ENCODE peak calls at places on chromosomes 4 and X, in ten cellular contexts. A, T, D, N, C, X, O, L, P and Q are unnamed samples.
A peak's percentile ranks its signal among the peaks of the same experiment; 100 is the strongest.

GRCh38 chr4:139833131-139833930 is 167.7 kb downstream of the MGST2 start:
- DNase-seq in A (no peak), T (no peak), D (no peak), N (no peak), C (no peak), X (no peak), O (no peak), L (no peak), P (no peak), Q (no peak)

GRCh38 chrX:70172226-70172625 is 5.1 kb upstream of the DGAT2L6 start:
- DNase-seq in A (no peak), T (no peak), D (peak; percentile 74), N (no peak), C (no peak), X (no peak), O (no peak), L (no peak), P (peak; percentile 29), Q (no peak)

GRCh38 chr4:9942921-9943600 is 78.2 kb downstream of the SLC2A9 start:
- DNase-seq in A (no peak), T (no peak), D (no peak), N (no peak), C (no peak), X (no peak), O (no peak), L (no peak), P (no peak), Q (no peak)

GRCh38 chrX:12975999-12976558 is 1.2 kb downstream of the TMSB4X start:
- DNase-seq in A (no peak), T (no peak), D (peak; percentile 56), N (peak; percentile 43), C (peak; percentile 65), X (peak; percentile 80), O (peak; percentile 40), L (peak; percentile 75), P (peak; percentile 54), Q (no peak)

GRCh38 chr4:109730294-109731051 is 603 bp upstream of the PLA2G12A start:
- DNase-seq in A (peak; percentile 82), T (peak; percentile 75), D (peak; percentile 39), N (no peak), C (peak; percentile 59), X (peak; percentile 72), O (no peak), L (peak; percentile 77), P (peak; percentile 59), Q (peak; percentile 46)

GRCh38 chr4:176534566-176534965 is 214.8 kb downstream of the SPCS3 start:
- DNase-seq in A (no peak), T (no peak), D (no peak), N (no peak), C (no peak), X (no peak), O (no peak), L (no peak), P (peak; percentile 91), Q (no peak)

GRCh38 chr4:121693450-121693849 is 3.3 kb downstream of the ANXA5 start:
- DNase-seq in A (no peak), T (no peak), D (no peak), N (no peak), C (no peak), X (no peak), O (no peak), L (no peak), P (peak; percentile 53), Q (no peak)

GRCh38 chr4:37446016-37446415 is 201.5 kb downstream of the NWD2 start:
- DNase-seq in A (no peak), T (no peak), D (no peak), N (no peak), C (no peak), X (no peak), O (no peak), L (no peak), P (peak; percentile 65), Q (no peak)

GRCh38 chr4:126954537-126955291 is 678.0 kb upstream of the INTU start:
- DNase-seq in A (no peak), T (no peak), D (peak; percentile 40), N (no peak), C (no peak), X (peak; percentile 54), O (no peak), L (no peak), P (no peak), Q (no peak)

GRCh38 chrX:153970398-153971123 is 1.1 kb downstream of the HCFC1 start:
- DNase-seq in A (peak; percentile 82), T (no peak), D (peak; percentile 88), N (peak; percentile 73), C (peak; percentile 52), X (peak; percentile 73), O (peak; percentile 47), L (no peak), P (peak; percentile 82), Q (peak; percentile 52)
- H3K4me1 ChIP-seq in A (peaks cover 49% of the 10 kb centered on the region), T (peaks cover 45% of the 10 kb centered on the region), D (peaks cover 20% of the 10 kb centered on the region), N (peaks cover 14% of the 10 kb centered on the region), C (peaks cover 59% of the 10 kb centered on the region), X (peaks cover 21% of the 10 kb centered on the region), O (peaks cover 55% of the 10 kb centered on the region), L (peaks cover 46% of the 10 kb centered on the region), P (peaks cover 21% of the 10 kb centered on the region), Q (no peaks in the 10 kb centered on the region)

GRCh38 chrX:143571521-143571920 is 54.2 kb upstream of the SPANXN3 start:
- DNase-seq in A (no peak), T (no peak), D (no peak), N (no peak), C (no peak), X (no peak), O (no peak), L (no peak), P (no peak), Q (no peak)

GRCh38 chrX:143568467-143568866 is 51.2 kb upstream of the SPANXN3 start:
- DNase-seq in A (no peak), T (no peak), D (no peak), N (no peak), C (no peak), X (no peak), O (no peak), L (no peak), P (no peak), Q (no peak)

GRCh38 chrX:143570747-143571146 is 53.5 kb upstream of the SPANXN3 start:
- DNase-seq in A (no peak), T (no peak), D (no peak), N (no peak), C (no peak), X (no peak), O (no peak), L (no peak), P (no peak), Q (no peak)
- H3K27me3 ChIP-seq in A (no peaks in the 10 kb centered on the region), T (no peaks in the 10 kb centered on the region), D (no peaks in the 10 kb centered on the region), N (no peaks in the 10 kb centered on the region), C (no peaks in the 10 kb centered on the region), X (no peaks in the 10 kb centered on the region), O (no peaks in the 10 kb centered on the region), L (no peaks in the 10 kb centered on the region), P (no peaks in the 10 kb centered on the region), Q (no peaks in the 10 kb centered on the region)

GRCh38 chrX:48071064-48071985 is at the start of gene ZNF630:
- DNase-seq in A (peak; percentile 88), T (peak; percentile 70), D (no peak), N (peak; percentile 77), C (peak; percentile 80), X (peak; percentile 79), O (peak; percentile 77), L (peak; percentile 87), P (peak; percentile 68), Q (peak; percentile 86)

GRCh38 chrX:48068096-48068887 is 3.1 kb downstream of the ZNF630 start:
- DNase-seq in A (no peak), T (no peak), D (no peak), N (no peak), C (no peak), X (no peak), O (no peak), L (no peak), P (no peak), Q (no peak)

GRCh38 chrX:48076343-48076742 is 4.9 kb upstream of the ZNF630 start:
- DNase-seq in A (no peak), T (no peak), D (no peak), N (no peak), C (no peak), X (no peak), O (no peak), L (no peak), P (no peak), Q (no peak)

DNA sequence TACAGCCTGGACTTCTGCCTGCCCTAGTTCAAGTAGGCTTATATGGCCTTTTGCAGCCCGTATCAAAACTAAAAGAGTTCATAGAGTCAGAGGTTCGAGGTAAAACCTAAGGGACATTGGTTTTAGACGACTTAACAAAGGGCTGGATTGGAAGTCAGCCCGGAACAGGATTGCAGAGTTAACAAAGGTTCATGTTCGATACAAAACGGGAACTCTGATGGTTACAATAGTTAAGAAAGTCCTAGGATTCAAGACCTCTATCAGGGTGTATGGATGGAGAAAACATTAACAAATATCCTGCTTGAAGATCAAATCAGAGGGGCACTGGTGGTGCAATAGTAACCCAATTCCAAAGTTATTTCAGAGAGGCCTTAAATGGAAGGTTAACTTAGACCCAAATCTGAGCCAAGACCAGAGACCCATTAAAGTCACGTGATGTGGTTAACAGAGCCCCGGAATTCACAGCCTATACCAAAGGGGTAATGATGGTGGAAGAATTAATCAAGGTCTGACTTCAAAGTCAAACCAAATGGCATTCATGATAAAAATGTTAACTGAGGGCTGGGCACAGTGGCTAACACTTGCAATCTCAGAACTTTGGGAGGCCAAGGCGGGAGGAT is 656 bp upstream of the ZNF630 start:
- DNase-seq in A (no peak), T (no peak), D (no peak), N (no peak), C (no peak), X (no peak), O (no peak), L (no peak), P (no peak), Q (no peak)
- H3K4me3 ChIP-seq in A (peak overlapping the region; percentile 58), T (peak overlapping the region; percentile 50), D (no peak overlapping the region), N (peak overlapping the region; percentile 62), C (peak overlapping the region; percentile 58), X (peak overlapping the region; percentile 55), O (no peak overlapping the region), L (peak overlapping the region; percentile 58), P (no peak overlapping the region), Q (peak overlapping the region; percentile 71)

GRCh38 chr4:2820216-2820982 is 23.2 kb upstream of the ADD1 start:
- DNase-seq in A (no peak), T (no peak), D (no peak), N (no peak), C (no peak), X (no peak), O (no peak), L (no peak), P (no peak), Q (peak; percentile 52)
- H3K4me1 ChIP-seq in A (peaks cover 15% of the 10 kb centered on the region), T (peaks cover 5% of the 10 kb centered on the region), D (no peaks in the 10 kb centered on the region), N (peaks cover 7% of the 10 kb centered on the region), C (peaks cover 48% of the 10 kb centered on the region), X (no peaks in the 10 kb centered on the region), O (peaks cover 19% of the 10 kb centered on the region), L (peaks cover 22% of the 10 kb centered on the region), P (peaks cover 3% of the 10 kb centered on the region), Q (peaks cover 14% of the 10 kb centered on the region)

GRCh38 chr4:108264693-108265092 is 96.0 kb upstream of the LEF1 start:
- DNase-seq in A (no peak), T (no peak), D (no peak), N (no peak), C (no peak), X (no peak), O (no peak), L (no peak), P (no peak), Q (no peak)
- H3K27me3 ChIP-seq in A (no peaks in the 10 kb centered on the region), T (no peaks in the 10 kb centered on the region), D (peaks cover 4% of the 10 kb centered on the region), N (no peaks in the 10 kb centered on the region), C (no peaks in the 10 kb centered on the region), X (no peaks in the 10 kb centered on the region), O (peaks cover 11% of the 10 kb centered on the region), L (no peaks in the 10 kb centered on the region), P (no peaks in the 10 kb centered on the region), Q (no peaks in the 10 kb centered on the region)